ENCODE peak calls at places on chromosomes 13 and 19, in nine cellular contexts. B is GM20000, G is NCI-H2029 treated with DMSO at 0.1 percent for 48 hours, U is COR-L47, O is mucosa of descending colon, Q is NCI-H2081, F is SW 1271, P is caudate nucleus, C is dermis blood vessel endothelial cell. Y is an unnamed sample.
A peak's percentile ranks its signal among the peaks of the same experiment; 100 is the strongest.

GRCh38 chr19:15595069-15595468 is 19.9 kb upstream of the CYP4F8 start:
- DNase-seq in B (no peak), G (no peak), U (no peak), O (no peak), Q (no peak), F (no peak), P (no peak), C (no peak), Y (no peak)

GRCh38 chr19:15110418-15110815 is 3.2 kb downstream of the SYDE1 start:
- DNase-seq in B (no peak), G (no peak), U (no peak), O (no peak), Q (no peak), F (no peak), P (no peak), C (no peak), Y (no peak)

GRCh38 chr19:44661205-44661604 is 10.1 kb upstream of the CEACAM19 start:
- DNase-seq in B (no peak), G (no peak), U (no peak), O (no peak), Q (no peak), F (no peak), P (no peak), C (no peak), Y (no peak)

GRCh38 chr13:98279473-98280175 is 102.6 kb upstream of the RNF113B start:
- DNase-seq in B (no peak), G (peak; percentile 31), U (no peak), O (no peak), Q (peak; percentile 91), F (no peak), P (no peak), C (peak; percentile 35), Y (no peak)

GRCh38 chr13:68378294-68378693 is 1148.2 kb upstream of the PCDH9 start:
- DNase-seq in B (no peak), G (no peak), U (no peak), O (no peak), Q (no peak), F (no peak), P (no peak), C (no peak), Y (no peak)

GRCh38 chr19:14577885-14578427 is 4.9 kb upstream of the CLEC17A start:
- DNase-seq in B (no peak), G (no peak), U (no peak), O (no peak), Q (no peak), F (no peak), P (no peak), C (no peak), Y (no peak)

GRCh38 chr19:31992750-31993149 is 352.7 kb upstream of the ZNF507 start:
- DNase-seq in B (no peak), G (no peak), U (no peak), O (no peak), Q (no peak), F (no peak), P (no peak), C (no peak), Y (no peak)

GRCh38 chr19:13013649-13014048 is 18.4 kb downstream of the NFIX start:
- DNase-seq in B (peak; percentile 23), G (no peak), U (no peak), O (no peak), Q (no peak), F (no peak), P (peak; percentile 26), C (no peak), Y (no peak)

GRCh38 chr19:34428549-34429285 is 536 bp downstream of the UBA2 start:
- DNase-seq in B (peak; percentile 35), G (no peak), U (no peak), O (peak; percentile 44), Q (no peak), F (no peak), P (peak; percentile 52), C (peak; percentile 50), Y (peak; percentile 58)

GRCh38 chr19:34461375-34462100 is 20.0 kb upstream of the WTIP start:
- DNase-seq in B (no peak), G (no peak), U (no peak), O (no peak), Q (no peak), F (no peak), P (no peak), C (no peak), Y (peak; percentile 21)

GRCh38 chr19:3374369-3375112 is 8.2 kb downstream of the NFIC start:
- DNase-seq in B (no peak), G (no peak), U (no peak), O (no peak), Q (no peak), F (no peak), P (no peak), C (no peak), Y (no peak)

GRCh38 chr19:38429055-38429810 is 3.2 kb upstream of the RASGRP4 start:
- DNase-seq in B (no peak), G (no peak), U (no peak), O (no peak), Q (no peak), F (no peak), P (no peak), C (no peak), Y (no peak)